ENCODE peak calls at places on chromosomes 12 and 14, in nine cellular contexts. A is T-helper 2 cell; U is effector memory CD8-positive, alpha-beta T cell; Q is foreskin fibroblast; F is natural killer cell; Z is fibroblast of the aortic adventitia; O is NCI-H2081; K is T follicular helper cell; L is mucosa of descending colon. V is an unnamed sample.

GRCh38 chr12:100755186-100755585 is 39.4 kb upstream of the ANO4 start:
- DNase-seq in A (no peak), F (no peak), Z (no peak), Q (no peak), L (no peak), O (no peak), K (no peak), U (no peak), V (no peak)

GRCh38 chr12:124174949-124175348 is 119.9 kb upstream of the RFLNA start:
- DNase-seq in A (no peak), L (no peak), U (no peak), Q (peak), O (no peak), K (no peak), Z (no peak), F (no peak), V (no peak)

GRCh38 chr14:92215579-92215978 is 93.8 kb downstream of the CPSF2 start:
- DNase-seq in O (no peak), F (no peak), Z (no peak), U (no peak), A (no peak), K (no peak), L (no peak), Q (no peak), V (no peak)

GRCh38 chr12:131613678-131614077 is 97.2 kb upstream of the SFSWAP start:
- DNase-seq in F (no peak), O (no peak), K (no peak), L (no peak), U (no peak), Q (no peak), A (no peak), Z (no peak), V (no peak)

GRCh38 chr14:101235042-101235871 is 326.0 kb upstream of the DIO3 start:
- DNase-seq in K (no peak), O (peak), A (no peak), F (no peak), Q (peak), Z (peak), L (no peak), U (no peak), V (peak)

GRCh38 chr12:5390174-5390799 is 41.6 kb upstream of the NTF3 start:
- DNase-seq in K (no peak), F (no peak), O (no peak), Q (no peak), L (no peak), Z (no peak), A (no peak), U (no peak), V (no peak)

GRCh38 chr12:30880061-30880460 is 46.5 kb upstream of the TSPAN11 start:
- DNase-seq in Q (peak), K (no peak), F (no peak), U (no peak), Z (peak), A (no peak), O (no peak), L (no peak), V (no peak)

GRCh38 chr12:77980782-77981181 is 150.1 kb downstream of the NAV3 start:
- DNase-seq in A (no peak), K (no peak), U (no peak), L (no peak), F (no peak), Z (peak), Q (no peak), O (no peak), V (no peak)

GRCh38 chr14:64757601-64758000 is 53.4 kb downstream of the PLEKHG3 start:
- DNase-seq in Q (no peak), U (no peak), Z (no peak), O (no peak), K (no peak), A (no peak), F (no peak), L (peak), V (no peak)

GRCh38 chr12:96912261-96912660 is 5.2 kb downstream of the NEDD1 start:
- DNase-seq in Z (no peak), F (no peak), L (no peak), A (no peak), U (no peak), K (no peak), O (no peak), Q (no peak), V (no peak)

GRCh38 chr12:79547044-79547734 is 143.6 kb downstream of the PAWR start:
- DNase-seq in Z (peak), L (no peak), U (no peak), Q (peak), O (no peak), K (no peak), F (no peak), A (no peak), V (peak)

GRCh38 chr12:129075451-129076208 is 222.4 kb downstream of the GLT1D1 start:
- DNase-seq in F (no peak), U (no peak), K (no peak), A (no peak), Z (no peak), O (no peak), L (no peak), Q (no peak), V (no peak)